ENCODE peak calls at places on chromosomes 16 and 17, in four cellular contexts. One of them, this sample, is unnamed.

GRCh38 chr16:80369559-80369958 is 171.2 kb upstream of the DYNLRB2 start:
- DNase-seq in SK-N-SH: peak
- DNase-seq in thoracic aorta: no peak
- DNase-seq in foreskin keratinocyte: peak
- DNase-seq in this sample: peak

GRCh38 chr16:69106491-69107291 is 1.2 kb downstream of the HAS3 start:
- DNase-seq in SK-N-SH: peak
- DNase-seq in thoracic aorta: no peak
- DNase-seq in foreskin keratinocyte: no peak
- DNase-seq in this sample: peak

GRCh38 chr16:30186782-30187555 is 3.6 kb downstream of the CORO1A start:
- DNase-seq in SK-N-SH: peak
- DNase-seq in thoracic aorta: no peak
- DNase-seq in foreskin keratinocyte: peak
- DNase-seq in this sample: peak

GRCh38 chr16:49661465-49662187 is 194.3 kb downstream of the ZNF423 start:
- DNase-seq in SK-N-SH: peak
- DNase-seq in thoracic aorta: no peak
- DNase-seq in foreskin keratinocyte: no peak
- DNase-seq in this sample: no peak

GRCh38 chr17:4310349-4311060 is 46.7 kb upstream of the ANKFY1 start:
- DNase-seq in SK-N-SH: no peak
- DNase-seq in thoracic aorta: no peak
- DNase-seq in foreskin keratinocyte: no peak
- DNase-seq in this sample: no peak

GRCh38 chr17:17663160-17664072 is 17.8 kb upstream of the RAI1 start:
- DNase-seq in SK-N-SH: peak
- DNase-seq in thoracic aorta: peak
- DNase-seq in foreskin keratinocyte: peak
- DNase-seq in this sample: peak

GRCh38 chr16:9141813-9142212 is 50.4 kb downstream of the HAPSTR1 start:
- DNase-seq in SK-N-SH: no peak
- DNase-seq in thoracic aorta: no peak
- DNase-seq in foreskin keratinocyte: no peak
- DNase-seq in this sample: no peak

GRCh38 chr16:5036228-5037156 is 2.8 kb upstream of the NAGPA start:
- DNase-seq in SK-N-SH: no peak
- DNase-seq in thoracic aorta: no peak
- DNase-seq in foreskin keratinocyte: peak
- DNase-seq in this sample: no peak

GRCh38 chr17:81514735-81515529 is 2.3 kb upstream of the ACTG1 start:
- DNase-seq in SK-N-SH: peak
- DNase-seq in thoracic aorta: no peak
- DNase-seq in foreskin keratinocyte: peak
- DNase-seq in this sample: peak

GRCh38 chr17:83036666-83037065 is 42.7 kb upstream of the METRNL start:
- DNase-seq in SK-N-SH: no peak
- DNase-seq in thoracic aorta: no peak
- DNase-seq in foreskin keratinocyte: no peak
- DNase-seq in this sample: no peak

DNA sequence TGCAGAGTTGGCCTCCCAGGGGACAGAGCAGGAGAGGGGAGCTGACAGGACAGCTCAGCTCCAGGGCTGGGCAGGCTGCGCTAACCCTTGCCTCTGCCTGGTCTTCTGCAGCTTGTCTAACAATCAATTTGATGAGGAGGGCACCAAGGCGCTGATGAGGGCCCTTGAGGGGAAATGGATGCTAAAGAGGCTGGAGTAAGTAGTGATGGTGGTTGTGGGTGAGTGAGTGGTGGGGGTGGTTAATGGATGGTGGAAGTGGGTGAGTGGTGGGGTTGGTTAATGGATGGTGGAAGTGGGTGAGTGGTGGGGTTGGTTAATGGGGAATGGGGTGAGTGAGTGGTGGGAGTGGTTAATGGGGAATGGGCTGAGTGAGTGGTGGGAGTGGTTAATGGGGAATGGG is 22.0 kb upstream of the CPNE2 start:
- DNase-seq in SK-N-SH: no peak
- DNase-seq in thoracic aorta: no peak
- DNase-seq in foreskin keratinocyte: no peak
- DNase-seq in this sample: no peak
- TF ChIP-seq CTCF in SK-N-SH: no peak
- TF ChIP-seq CTCF in thoracic aorta: no peak
- TF ChIP-seq CTCF in foreskin keratinocyte: no peak
- TF ChIP-seq CTCF in this sample: no peak

GRCh38 chr16:521381-522210 is 5.9 kb upstream of the CAPN15 start:
- DNase-seq in SK-N-SH: no peak
- DNase-seq in thoracic aorta: no peak
- DNase-seq in foreskin keratinocyte: peak
- DNase-seq in this sample: no peak
- TF ChIP-seq CTCF in SK-N-SH: no peak
- TF ChIP-seq CTCF in thoracic aorta: no peak
- TF ChIP-seq CTCF in foreskin keratinocyte: peak
- TF ChIP-seq CTCF in this sample: no peak

DNA sequence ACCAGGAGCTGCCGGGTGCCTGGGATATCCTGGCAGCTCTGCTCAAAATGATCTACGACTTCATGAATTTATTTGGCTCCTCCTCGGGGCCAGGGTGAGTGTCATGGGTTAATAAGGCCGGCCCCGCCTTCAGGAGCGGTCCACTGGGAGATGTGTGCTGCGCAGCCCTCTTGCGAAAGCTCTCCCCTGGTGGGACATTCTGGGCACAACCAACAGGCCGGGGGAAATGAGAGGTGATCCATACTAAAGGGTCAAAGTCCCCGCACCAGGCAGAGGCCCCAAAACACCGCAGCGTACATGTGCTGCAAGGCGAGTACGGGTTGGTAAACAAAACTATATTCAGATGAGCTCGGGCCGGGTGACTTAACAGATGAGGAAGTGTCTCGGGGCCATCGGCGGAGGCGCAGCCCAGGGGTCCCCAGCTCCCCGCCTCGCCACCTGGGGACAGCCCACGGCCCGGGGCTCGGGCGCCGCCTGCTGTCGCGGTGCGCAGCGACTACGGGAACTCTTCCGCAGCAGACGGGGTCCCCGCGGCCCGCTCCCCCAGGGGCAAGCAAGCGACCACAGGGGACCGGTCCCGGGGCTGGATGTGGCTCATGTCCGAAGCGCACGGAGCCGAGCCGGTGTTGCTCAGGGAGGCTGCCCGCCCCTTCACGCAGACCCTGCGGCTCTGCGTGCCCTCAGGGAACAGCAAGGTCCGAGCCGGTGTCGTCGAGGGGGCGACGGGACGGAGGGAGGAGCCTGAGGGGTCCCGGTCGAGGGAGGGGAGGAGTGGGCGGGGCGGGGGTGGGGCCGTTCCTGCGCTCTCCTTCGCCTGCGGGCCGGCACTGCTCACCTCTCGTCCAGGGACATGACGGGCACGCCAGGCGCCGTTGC is at the start of gene RAB37:
- DNase-seq in SK-N-SH: peak
- DNase-seq in thoracic aorta: no peak
- DNase-seq in foreskin keratinocyte: no peak
- DNase-seq in this sample: peak
- TF ChIP-seq CTCF in SK-N-SH: peak
- TF ChIP-seq CTCF in thoracic aorta: no peak
- TF ChIP-seq CTCF in foreskin keratinocyte: peak
- TF ChIP-seq CTCF in this sample: peak

DNA sequence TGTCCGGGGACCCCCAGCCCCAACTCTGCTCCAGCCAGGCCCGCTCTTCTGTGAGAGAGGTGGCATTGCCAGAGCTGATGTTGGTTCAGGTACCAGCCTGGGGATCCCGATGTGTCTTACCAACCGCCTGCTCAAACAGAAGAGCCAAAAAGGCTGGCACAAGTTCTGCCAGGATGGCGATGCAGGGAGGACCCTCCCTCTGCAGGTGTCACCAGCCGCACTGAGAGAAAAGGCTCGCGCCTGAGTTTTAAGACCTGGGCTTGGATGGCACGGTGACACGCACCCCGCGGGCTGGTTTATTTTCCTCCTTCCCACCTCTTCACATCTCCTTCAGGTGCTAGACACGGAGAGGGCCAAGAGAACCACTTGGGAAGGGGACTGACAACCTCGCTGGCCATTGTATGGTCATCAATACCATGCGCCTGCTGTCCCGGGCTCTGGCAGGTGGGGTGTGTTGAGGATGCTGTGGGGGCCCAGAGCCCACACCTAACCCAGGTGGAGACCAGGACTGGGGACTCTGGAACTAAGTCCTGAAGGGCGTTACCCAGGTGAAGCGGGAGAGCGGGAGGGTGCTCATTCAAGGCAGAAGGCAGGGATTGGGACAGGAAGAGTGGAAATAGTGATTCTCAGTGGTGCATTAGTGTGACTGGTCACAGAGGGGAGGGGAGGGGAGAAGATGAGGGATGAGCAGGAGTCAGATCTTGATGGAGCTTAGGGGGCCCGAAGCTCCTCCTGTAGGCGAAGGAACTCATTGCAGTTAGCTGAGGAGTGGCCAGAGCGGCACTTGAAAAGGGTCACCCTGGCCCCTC is 16.3 kb downstream of the FOXJ1 start:
- DNase-seq in SK-N-SH: peak
- DNase-seq in thoracic aorta: no peak
- DNase-seq in foreskin keratinocyte: no peak
- DNase-seq in this sample: no peak
- TF ChIP-seq CTCF in SK-N-SH: peak
- TF ChIP-seq CTCF in thoracic aorta: no peak
- TF ChIP-seq CTCF in foreskin keratinocyte: peak
- TF ChIP-seq CTCF in this sample: peak

DNA sequence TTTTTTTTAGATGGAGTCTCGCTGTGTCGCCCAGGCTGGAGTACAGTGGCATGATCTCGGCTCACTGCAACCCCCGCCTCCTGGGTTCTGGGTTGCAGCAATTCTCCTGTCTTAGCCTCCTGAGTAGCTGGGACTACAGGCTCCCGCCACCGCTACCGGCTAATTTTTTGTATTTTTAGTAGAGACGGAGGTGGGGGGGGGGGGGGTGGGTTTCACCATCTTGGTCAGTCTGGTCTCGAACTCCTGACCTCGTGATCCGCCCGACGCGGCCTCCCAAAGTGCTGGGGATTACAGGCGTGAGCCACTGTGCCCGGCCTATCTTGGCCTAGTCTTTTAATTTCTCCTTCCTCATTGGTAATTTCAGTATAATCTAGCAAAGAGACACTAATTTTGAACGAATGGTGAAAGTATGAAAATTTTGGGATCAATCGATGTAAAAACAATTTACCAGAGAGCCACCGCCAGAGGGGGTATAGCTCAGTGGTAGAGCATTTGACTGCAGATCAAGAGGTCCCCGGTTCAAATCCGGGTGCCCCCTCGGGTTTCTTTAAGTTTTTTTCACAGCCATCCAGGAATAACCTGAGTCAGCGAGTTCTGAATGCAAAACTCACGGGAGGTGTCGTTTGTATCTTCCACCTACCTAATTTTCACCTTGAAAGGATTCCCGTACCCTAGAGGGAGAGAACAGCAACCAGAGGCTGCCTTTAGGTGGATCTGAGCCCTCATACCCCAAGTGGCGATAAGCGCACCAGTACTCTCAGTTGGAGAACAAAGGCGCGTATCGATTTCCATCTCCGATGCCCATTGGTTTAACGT is 2.5 kb upstream of the LASP1 start:
- DNase-seq in SK-N-SH: no peak
- DNase-seq in thoracic aorta: no peak
- DNase-seq in foreskin keratinocyte: peak
- DNase-seq in this sample: peak
- TF ChIP-seq CTCF in SK-N-SH: peak
- TF ChIP-seq CTCF in thoracic aorta: peak
- TF ChIP-seq CTCF in foreskin keratinocyte: peak
- TF ChIP-seq CTCF in this sample: peak

GRCh38 chr17:46851029-46851741 is at the start of gene WNT9B:
- DNase-seq in SK-N-SH: peak
- DNase-seq in thoracic aorta: no peak
- DNase-seq in foreskin keratinocyte: no peak
- DNase-seq in this sample: peak
- TF ChIP-seq CTCF in SK-N-SH: peak
- TF ChIP-seq CTCF in thoracic aorta: no peak
- TF ChIP-seq CTCF in foreskin keratinocyte: no peak
- TF ChIP-seq CTCF in this sample: no peak

GRCh38 chr17:35766903-35767510 is 6.3 kb downstream of the C17orf50 start:
- DNase-seq in SK-N-SH: peak
- DNase-seq in thoracic aorta: no peak
- DNase-seq in foreskin keratinocyte: peak
- DNase-seq in this sample: no peak
- TF ChIP-seq CTCF in SK-N-SH: peak
- TF ChIP-seq CTCF in thoracic aorta: peak
- TF ChIP-seq CTCF in foreskin keratinocyte: peak
- TF ChIP-seq CTCF in this sample: no peak

GRCh38 chr17:45172541-45173286 is 11.0 kb downstream of the HEXIM2 start:
- DNase-seq in SK-N-SH: peak
- DNase-seq in thoracic aorta: peak
- DNase-seq in foreskin keratinocyte: peak
- DNase-seq in this sample: peak

GRCh38 chr17:45170976-45171337 is 9.3 kb downstream of the HEXIM2 start:
- DNase-seq in SK-N-SH: peak
- DNase-seq in thoracic aorta: peak
- DNase-seq in foreskin keratinocyte: peak
- DNase-seq in this sample: no peak

GRCh38 chr17:45172232-45172540 is 10.5 kb downstream of the HEXIM2 start:
- DNase-seq in SK-N-SH: no peak
- DNase-seq in thoracic aorta: no peak
- DNase-seq in foreskin keratinocyte: no peak
- DNase-seq in this sample: no peak

GRCh38 chr17:45170280-45170975 is 8.8 kb downstream of the HEXIM2 start:
- DNase-seq in SK-N-SH: no peak
- DNase-seq in thoracic aorta: no peak
- DNase-seq in foreskin keratinocyte: no peak
- DNase-seq in this sample: no peak

DNA sequence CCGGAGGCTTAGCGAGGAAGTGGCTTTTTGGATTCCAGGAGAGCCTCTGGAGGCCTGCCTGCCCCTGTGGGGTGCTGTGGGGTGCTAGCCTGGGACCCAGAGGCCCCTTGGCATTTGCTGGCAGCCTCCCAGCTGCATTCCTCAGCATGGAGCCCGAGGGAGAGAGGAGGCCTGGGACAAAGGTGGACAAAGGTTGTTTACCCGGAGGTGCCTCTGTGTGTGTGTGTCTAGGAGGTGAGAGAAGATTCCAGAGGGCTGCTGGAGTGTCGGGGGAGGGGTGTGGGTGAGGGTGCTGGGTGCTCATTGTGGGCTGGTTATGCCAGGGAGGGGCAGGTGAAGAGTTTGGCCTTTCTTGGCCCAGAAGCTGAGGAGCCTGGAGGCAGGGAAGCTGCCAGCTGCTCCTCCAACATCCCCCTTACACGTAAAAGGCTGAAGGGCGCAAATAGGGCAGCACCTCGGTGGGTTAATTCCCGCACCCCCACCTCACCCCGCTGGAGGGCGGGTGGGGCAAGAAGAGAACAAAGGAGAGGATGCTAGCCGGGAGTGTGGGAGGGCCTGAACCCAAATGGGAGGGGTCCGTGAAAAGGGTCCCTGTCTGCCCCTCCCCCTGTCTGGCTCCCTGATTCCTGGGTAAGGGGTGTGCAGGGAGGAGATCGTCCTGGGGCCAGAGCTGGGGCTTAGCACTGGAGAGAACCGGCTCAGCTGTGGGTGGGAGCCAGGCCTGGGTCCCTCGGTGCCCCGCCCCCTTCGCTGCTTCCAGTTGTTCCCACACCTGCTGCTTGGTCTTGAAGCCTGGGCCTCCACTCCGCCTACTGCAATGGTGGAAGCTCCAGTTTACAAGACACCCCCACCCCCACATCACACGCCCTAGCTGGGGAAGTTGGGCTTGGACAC is 9.9 kb downstream of the HEXIM2 start:
- DNase-seq in SK-N-SH: no peak
- DNase-seq in thoracic aorta: no peak
- DNase-seq in foreskin keratinocyte: peak
- DNase-seq in this sample: peak
- TF ChIP-seq CTCF in SK-N-SH: no peak
- TF ChIP-seq CTCF in thoracic aorta: no peak
- TF ChIP-seq CTCF in foreskin keratinocyte: no peak
- TF ChIP-seq CTCF in this sample: no peak